ENCODE peak calls at places on chromosomes 1 and 21, in nine cellular contexts. L is activated CD8-positive, alpha-beta memory T cell treated with anti-CD3 and anti-CD28 coated beads, Interleukin-2, amount 50 U/mL, for 48 hours; O is activated naive CD4-positive, alpha-beta T cell; K is cardiac fibroblast; D is midbrain; V is progenitor cell of endocrine pancreas; B is hepatocyte; F is Daoy; Y is stimulated activated CD8-positive, alpha-beta memory T cell treated with anti-CD3 and anti-CD28 coated beads, Interleukin-15, amount 100 ng/mL, for 48 hours. P is an unnamed sample.

GRCh38 chr1:5915587-5916571 is 76.3 kb downstream of the NPHP4 start:
- DNase-seq in L (peak), O (no peak), K (peak), D (peak), V (no peak), B (peak), F (peak), Y (no peak), P (peak)

GRCh38 chr1:5842700-5843099 is 149.5 kb downstream of the NPHP4 start:
- DNase-seq in L (no peak), O (no peak), K (no peak), D (no peak), V (no peak), B (no peak), F (no peak), Y (no peak), P (no peak)

GRCh38 chr1:205746757-205747412 is 3.1 kb downstream of the NUCKS1 start:
- DNase-seq in L (no peak), O (no peak), K (no peak), D (no peak), V (no peak), B (no peak), F (no peak), Y (no peak), P (no peak)

GRCh38 chr1:209926045-209926444 is 12.0 kb upstream of the SYT14 start:
- DNase-seq in L (no peak), O (no peak), K (peak), D (no peak), V (no peak), B (no peak), F (peak), Y (no peak), P (no peak)

GRCh38 chr21:39676054-39676771 is 63.5 kb downstream of the B3GALT5 start:
- DNase-seq in L (no peak), O (no peak), K (no peak), D (peak), V (no peak), B (peak), F (no peak), Y (no peak), P (no peak)

GRCh38 chr1:26996024-26996423 is 2.5 kb downstream of the TRNP1 start:
- DNase-seq in L (no peak), O (no peak), K (peak), D (no peak), V (no peak), B (no peak), F (no peak), Y (no peak), P (no peak)

GRCh38 chr1:74205236-74205635 is 7.2 kb downstream of the FPGT start:
- DNase-seq in L (no peak), O (no peak), K (peak), D (no peak), V (no peak), B (no peak), F (no peak), Y (no peak), P (no peak)

GRCh38 chr1:208880433-208881100 is 636.4 kb upstream of the PLXNA2 start:
- DNase-seq in L (no peak), O (no peak), K (no peak), D (no peak), V (no peak), B (no peak), F (peak), Y (no peak), P (no peak)

GRCh38 chr1:19385869-19386591 is 73.9 kb downstream of the SLC66A1 start:
- DNase-seq in L (no peak), O (no peak), K (peak), D (no peak), V (no peak), B (peak), F (no peak), Y (no peak), P (no peak)

GRCh38 chr1:96538883-96539282 is 182.7 kb upstream of the PTBP2 start:
- DNase-seq in L (no peak), O (no peak), K (peak), D (no peak), V (no peak), B (peak), F (peak), Y (no peak), P (no peak)

GRCh38 chr1:206736878-206737728 is 33.5 kb upstream of the IL19 start:
- DNase-seq in L (no peak), O (peak), K (no peak), D (no peak), V (no peak), B (no peak), F (no peak), Y (no peak), P (peak)

GRCh38 chr1:196180847-196181593 is 427.2 kb downstream of the KCNT2 start:
- DNase-seq in L (no peak), O (no peak), K (peak), D (no peak), V (no peak), B (peak), F (peak), Y (no peak), P (no peak)

GRCh38 chr1:4633346-4633745 is 21.1 kb upstream of the AJAP1 start:
- DNase-seq in L (no peak), O (no peak), K (no peak), D (no peak), V (no peak), B (no peak), F (no peak), Y (no peak), P (no peak)

GRCh38 chr1:88979749-88980116 is 12.7 kb downstream of the KYAT3 start:
- DNase-seq in L (no peak), O (no peak), K (no peak), D (no peak), V (no peak), B (no peak), F (no peak), Y (no peak), P (no peak)

GRCh38 chr1:184632415-184633175 is 122.1 kb downstream of the EDEM3 start:
- DNase-seq in L (no peak), O (no peak), K (no peak), D (no peak), V (no peak), B (no peak), F (no peak), Y (no peak), P (no peak)

GRCh38 chr1:207454046-207454964 is at the start of gene CR2:
- DNase-seq in L (peak), O (peak), K (no peak), D (peak), V (peak), B (peak), F (peak), Y (peak), P (peak)

GRCh38 chr21:34724857-34725195 is 56.0 kb downstream of the CLIC6 start:
- DNase-seq in L (no peak), O (no peak), K (no peak), D (no peak), V (no peak), B (no peak), F (no peak), Y (no peak), P (no peak)

GRCh38 chr1:97047412-97047793 is 325.8 kb downstream of the PTBP2 start:
- DNase-seq in L (no peak), O (no peak), K (no peak), D (no peak), V (no peak), B (no peak), F (no peak), Y (no peak), P (no peak)

GRCh38 chr21:38306833-38307232 is 50.0 kb downstream of the KCNJ15 start:
- DNase-seq in L (no peak), O (no peak), K (peak), D (no peak), V (no peak), B (peak), F (peak), Y (no peak), P (no peak)

GRCh38 chr1:20950689-20951088 is 163.6 kb upstream of the HP1BP3 start:
- DNase-seq in L (no peak), O (no peak), K (peak), D (no peak), V (no peak), B (no peak), F (no peak), Y (no peak), P (no peak)

GRCh38 chr1:240644732-240645131 is 32.8 kb upstream of the GREM2 start:
- DNase-seq in L (no peak), O (no peak), K (no peak), D (no peak), V (no peak), B (no peak), F (peak), Y (no peak), P (no peak)

GRCh38 chr1:245156041-245156735 is 1.4 kb downstream of the KIF26B start:
- DNase-seq in L (peak), O (peak), K (peak), D (peak), V (peak), B (peak), F (peak), Y (peak), P (peak)

GRCh38 chr1:68128157-68128556 is 77.7 kb upstream of the DIRAS3 start:
- DNase-seq in L (no peak), O (no peak), K (peak), D (no peak), V (no peak), B (no peak), F (peak), Y (no peak), P (no peak)

GRCh38 chr1:160206421-160207117 is 1.4 kb downstream of the PEA15 start:
- DNase-seq in L (peak), O (no peak), K (peak), D (no peak), V (no peak), B (peak), F (peak), Y (no peak), P (no peak)

GRCh38 chr1:116833655-116834054 is 76.1 kb upstream of the PTGFRN start:
- DNase-seq in L (peak), O (no peak), K (no peak), D (no peak), V (no peak), B (no peak), F (no peak), Y (no peak), P (no peak)

GRCh38 chr1:210676539-210676938 is 347.8 kb downstream of the HHAT start:
- DNase-seq in L (no peak), O (no peak), K (no peak), D (no peak), V (no peak), B (no peak), F (no peak), Y (no peak), P (no peak)

GRCh38 chr1:163072658-163073057 is 3.5 kb downstream of the RGS4 start:
- DNase-seq in L (no peak), O (no peak), K (peak), D (no peak), V (no peak), B (no peak), F (peak), Y (no peak), P (no peak)

GRCh38 chr1:180988221-180988826 is 34.3 kb downstream of the STX6 start:
- DNase-seq in L (no peak), O (no peak), K (peak), D (no peak), V (no peak), B (no peak), F (no peak), Y (no peak), P (no peak)

GRCh38 chr1:203320546-203321272 is 15.4 kb downstream of the BTG2 start:
- DNase-seq in L (no peak), O (peak), K (peak), D (peak), V (no peak), B (peak), F (peak), Y (no peak), P (peak)

GRCh38 chr1:244087611-244088010 is 36.5 kb downstream of the ZBTB18 start:
- DNase-seq in L (no peak), O (no peak), K (no peak), D (no peak), V (no peak), B (no peak), F (no peak), Y (no peak), P (no peak)

GRCh38 chr1:176110203-176110602 is 96.9 kb downstream of the COP1 start:
- DNase-seq in L (no peak), O (no peak), K (peak), D (no peak), V (no peak), B (peak), F (no peak), Y (no peak), P (no peak)

P was measured in activated CD4-positive, alpha-beta memory T cell treated with anti-CD3 and anti-CD28 coated beads for 36 hours.